ENCODE peak calls at places on chromosome 22, in four cellular contexts. I is AG09319, B is thyroid gland, N is dorsolateral prefrontal cortex. L is an unnamed sample.

GRCh38 chr22:37601540-37602442 is 6.8 kb upstream of the GGA1 start:
- DNase-seq in I (no peak), B (peak; percentile 43), N (no peak), L (no peak)

GRCh38 chr22:44364750-44365118 is 52.0 kb upstream of the SHISAL1 start:
- DNase-seq in I (no peak), B (no peak), N (no peak), L (no peak)

GRCh38 chr22:37174964-37175363 is 13.1 kb downstream of the C1QTNF6 start:
- DNase-seq in I (no peak), B (no peak), N (no peak), L (no peak)

GRCh38 chr22:41762980-41763779 is 37.3 kb upstream of the CCDC134 start:
- DNase-seq in I (no peak), B (peak; percentile 7), N (no peak), L (peak; percentile 79)

GRCh38 chr22:36506637-36507517 is at the start of gene FOXRED2:
- DNase-seq in I (peak; percentile 34), B (peak; percentile 91), N (peak; percentile 82), L (peak; percentile 88)

GRCh38 chr22:40123387-40123786 is 54.3 kb upstream of the TNRC6B start:
- DNase-seq in I (no peak), B (peak; percentile 15), N (no peak), L (no peak)

GRCh38 chr22:20554824-20555223 is 47.4 kb downstream of the MED15 start:
- DNase-seq in I (no peak), B (no peak), N (no peak), L (no peak)

GRCh38 chr22:48444320-48445112 is 1383.2 kb downstream of the BRD1 start:
- DNase-seq in I (no peak), B (no peak), N (no peak), L (no peak)

GRCh38 chr22:48488611-48489456 is 1338.8 kb downstream of the BRD1 start:
- DNase-seq in I (no peak), B (no peak), N (no peak), L (peak; percentile 41)

GRCh38 chr22:30829901-30830550 is 135.4 kb downstream of the OSBP2 start:
- DNase-seq in I (peak; percentile 57), B (no peak), N (no peak), L (no peak)

GRCh38 chr22:38074181-38075104 is 9.5 kb downstream of the SLC16A8 start:
- DNase-seq in I (no peak), B (no peak), N (peak; percentile 72), L (peak; percentile 50)

GRCh38 chr22:44891293-44891747 is 118.5 kb downstream of the PHF21B start:
- DNase-seq in I (no peak), B (no peak), N (no peak), L (no peak)

GRCh38 chr22:28884754-28885375 is 1.5 kb downstream of the ZNRF3 start:
- DNase-seq in I (no peak), B (no peak), N (no peak), L (no peak)

GRCh38 chr22:31206896-31207687 is 5.0 kb upstream of the LIMK2 start:
- DNase-seq in I (no peak), B (peak; percentile 92), N (no peak), L (no peak)

GRCh38 chr22:25627271-25627848 is 62.9 kb downstream of the GRK3 start:
- DNase-seq in I (no peak), B (no peak), N (no peak), L (no peak)

GRCh38 chr22:26610072-26610958 is 7.5 kb downstream of the CRYBB1 start:
- DNase-seq in I (peak; percentile 55), B (no peak), N (peak; percentile 64), L (no peak)

GRCh38 chr22:48895831-48896765 is 931.6 kb downstream of the BRD1 start:
- DNase-seq in I (no peak), B (no peak), N (peak; percentile 9), L (no peak)

GRCh38 chr22:47645450-47645914 is 883.0 kb downstream of the TBC1D22A start:
- DNase-seq in I (no peak), B (no peak), N (no peak), L (no peak)

GRCh38 chr22:41263704-41264103 is 22.3 kb downstream of the RANGAP1 start:
- DNase-seq in I (no peak), B (no peak), N (no peak), L (no peak)

GRCh38 chr22:35341090-35341874 is 39.6 kb upstream of the HMOX1 start:
- DNase-seq in I (no peak), B (no peak), N (no peak), L (no peak)

GRCh38 chr22:35335936-35336781 is 36.5 kb downstream of the TOM1 start:
- DNase-seq in I (no peak), B (no peak), N (no peak), L (no peak)

GRCh38 chr22:35334010-35334409 is 34.3 kb downstream of the TOM1 start:
- DNase-seq in I (no peak), B (no peak), N (no peak), L (no peak)

GRCh38 chr22:35335468-35335867 is 35.8 kb downstream of the TOM1 start:
- DNase-seq in I (no peak), B (no peak), N (no peak), L (no peak)

DNA sequence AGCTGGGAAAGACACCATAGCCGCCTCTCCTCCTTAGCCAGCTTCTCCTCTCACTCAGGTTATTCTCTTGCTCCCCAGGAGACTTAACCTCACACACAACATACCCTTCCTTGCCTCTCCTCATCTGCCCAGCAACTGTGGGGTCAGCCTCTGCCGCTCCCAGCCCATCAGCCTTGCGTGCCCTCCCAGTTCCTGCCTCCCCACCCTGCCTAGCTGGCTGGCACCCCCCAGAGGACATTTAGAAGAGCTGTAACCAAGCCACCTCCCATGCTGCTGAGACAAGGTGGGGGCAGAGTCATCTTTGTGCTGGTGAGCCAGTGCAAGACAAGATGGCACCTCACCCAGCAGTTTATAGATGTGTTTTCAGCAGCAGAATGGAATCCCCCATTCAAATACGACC is 38.2 kb downstream of the TOM1 start:
- DNase-seq in I (no peak), B (no peak), N (no peak), L (no peak)
- TF ChIP-seq CTCF in I (no peak), B (no peak), N (no peak), L (no peak)

GRCh38 chr22:23113067-23113846 is 28.5 kb downstream of the RSPH14 start:
- DNase-seq in I (no peak), B (no peak), N (peak; percentile 88), L (no peak)
- TF ChIP-seq CTCF in I (no peak), B (no peak), N (no peak), L (no peak)

GRCh38 chr22:17267661-17268330 is 48.6 kb upstream of the ADA2 start:
- DNase-seq in I (no peak), B (no peak), N (no peak), L (no peak)

GRCh38 chr22:17266261-17266971 is 47.2 kb upstream of the ADA2 start:
- DNase-seq in I (no peak), B (no peak), N (no peak), L (peak; percentile 30)

GRCh38 chr22:17264321-17265052 is 45.3 kb upstream of the ADA2 start:
- DNase-seq in I (no peak), B (peak; percentile 5), N (no peak), L (peak; percentile 47)

GRCh38 chr22:17262976-17263375 is 43.7 kb upstream of the ADA2 start:
- DNase-seq in I (no peak), B (no peak), N (no peak), L (no peak)

DNA sequence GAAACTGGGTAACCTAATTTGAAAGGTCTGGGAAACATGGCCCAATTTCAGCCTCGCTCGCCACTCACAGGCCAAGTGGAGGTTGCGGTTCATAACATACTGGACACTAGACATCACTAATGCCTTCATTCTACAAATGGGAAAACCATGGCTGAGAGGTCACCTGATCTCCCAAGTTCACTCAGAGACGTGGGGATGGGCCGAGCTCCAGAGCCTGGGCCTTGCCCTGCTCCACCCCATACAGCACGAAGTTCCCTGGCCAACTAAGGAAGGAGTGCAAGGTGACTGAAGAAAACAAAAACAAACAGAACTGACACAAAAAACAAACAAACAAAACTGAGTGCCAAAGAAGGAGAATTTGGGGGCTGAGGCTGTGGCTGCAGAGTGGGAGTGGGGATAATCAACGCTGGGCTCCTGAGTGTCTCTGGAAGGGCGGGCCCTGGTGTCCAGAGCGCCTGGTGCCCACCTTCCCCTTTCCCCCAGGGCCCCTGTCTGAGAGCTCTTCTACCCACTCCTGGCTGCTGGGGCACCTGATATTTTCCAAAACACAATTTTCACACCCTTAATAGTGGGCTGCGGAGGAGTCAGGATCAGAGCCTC is 46.5 kb upstream of the ADA2 start:
- DNase-seq in I (no peak), B (no peak), N (no peak), L (no peak)
- TF ChIP-seq CTCF in I (no peak), B (no peak), N (no peak), L (no peak)

DNA sequence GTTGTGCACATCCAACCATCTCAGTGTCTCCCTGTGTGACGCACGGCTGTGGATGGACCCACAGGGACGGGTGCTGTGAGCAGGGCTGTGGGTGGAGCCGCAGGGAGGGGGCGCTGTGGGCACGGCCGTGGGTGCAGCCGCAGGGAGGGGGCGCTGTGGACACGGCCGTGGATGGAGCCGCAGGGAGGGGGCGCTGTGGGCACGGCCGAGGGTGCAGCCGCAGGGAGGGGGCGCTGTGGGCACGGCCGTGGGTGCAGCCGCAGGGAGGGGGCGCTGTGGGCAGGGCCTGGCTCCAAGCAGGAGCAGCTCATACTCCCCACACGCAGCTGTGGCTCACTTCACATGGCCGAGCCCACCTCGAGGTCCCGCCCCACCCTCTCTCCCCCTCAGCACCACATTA is 6.0 kb upstream of the MAPK11 start:
- DNase-seq in I (no peak), B (peak; percentile 49), N (peak; percentile 82), L (peak; percentile 52)
- TF ChIP-seq CTCF in I (peak; percentile 39), B (no peak), N (peak; percentile 81), L (peak; percentile 85)

GRCh38 chr22:24516301-24516737 is 21.2 kb downstream of the UPB1 start:
- DNase-seq in I (peak; percentile 69), B (peak; percentile 53), N (no peak), L (no peak)
- TF ChIP-seq CTCF in I (peak; percentile 9), B (no peak), N (no peak), L (no peak)

GRCh38 chr22:45969414-45969799 is 7.6 kb downstream of the WNT7B start:
- DNase-seq in I (no peak), B (no peak), N (no peak), L (no peak)
- TF ChIP-seq CTCF in I (no peak), B (no peak), N (no peak), L (no peak)

L was measured in endothelial cell.